ENCODE peak calls at places on chromosomes 13 and 19, in five cellular contexts. P, K, D, O and Z are unnamed samples.

GRCh38 chr19:18634612-18635290 is 2.1 kb upstream of the KLHL26 start:
- DNase-seq in D (no peak), K (no peak), P (no peak), O (peak), Z (peak)

GRCh38 chr13:37417042-37417441 is 181.5 kb downstream of the POSTN start:
- DNase-seq in D (no peak), P (no peak), K (no peak), O (no peak), Z (no peak)

GRCh38 chr19:4060621-4061177 is 6.0 kb downstream of the ZBTB7A start:
- DNase-seq in P (no peak), K (no peak), O (no peak), D (no peak), Z (no peak)

GRCh38 chr13:101325423-101325822 is 90.9 kb downstream of the NALCN start:
- DNase-seq in P (no peak), O (no peak), D (peak), K (no peak), Z (no peak)

GRCh38 chr13:68304287-68304893 is 1074.3 kb upstream of the PCDH9 start:
- DNase-seq in K (no peak), D (peak), O (peak), P (no peak), Z (peak)

GRCh38 chr19:28727133-28727834 is 485.7 kb downstream of the UQCRFS1 start:
- DNase-seq in K (peak), D (no peak), P (peak), O (peak), Z (no peak)

GRCh38 chr13:99135591-99135990 is 65.1 kb upstream of the UBAC2 start:
- DNase-seq in P (no peak), O (no peak), D (no peak), K (no peak), Z (no peak)

GRCh38 chr13:37708101-37708500 is 109.5 kb upstream of the POSTN start:
- DNase-seq in D (no peak), P (no peak), O (no peak), K (no peak), Z (no peak)

GRCh38 chr13:93286047-93286446 is 59.4 kb downstream of the GPC6 start:
- DNase-seq in O (no peak), P (no peak), D (no peak), K (no peak), Z (no peak)

GRCh38 chr19:51980116-51980736 is 6.4 kb downstream of the ZNF350 start:
- DNase-seq in P (no peak), O (peak), D (no peak), K (no peak), Z (no peak)

GRCh38 chr19:33646306-33646705 is 24.6 kb downstream of the CHST8 start:
- DNase-seq in D (no peak), P (no peak), O (no peak), K (no peak), Z (no peak)

GRCh38 chr19:47158879-47159509 is 28.4 kb downstream of the SAE1 start:
- DNase-seq in O (peak), P (no peak), D (no peak), K (no peak), Z (no peak)

GRCh38 chr19:54478677-54479266 is 5.7 kb upstream of the CDC42EP5 start:
- DNase-seq in D (peak), O (peak), P (no peak), K (no peak), Z (peak)

GRCh38 chr13:32309812-32310706 is 5.1 kb downstream of the ZAR1L start:
- DNase-seq in K (no peak), D (peak), P (no peak), O (peak), Z (peak)

GRCh38 chr13:110109910-110110309 is 197.0 kb downstream of the COL4A1 start:
- DNase-seq in P (no peak), D (no peak), O (peak), K (no peak), Z (no peak)

GRCh38 chr19:5466814-5467291 is 11.6 kb downstream of the ZNRF4 start:
- DNase-seq in P (no peak), O (peak), K (no peak), D (peak), Z (peak)

GRCh38 chr13:88086577-88086976 is 415.4 kb downstream of the SLITRK5 start:
- DNase-seq in K (no peak), P (no peak), D (no peak), O (no peak), Z (no peak)

GRCh38 chr13:27621366-27622101 is at the start of gene POLR1D:
- DNase-seq in O (peak), P (peak), K (peak), D (peak), Z (no peak)

GRCh38 chr19:41225238-41226052 is 6.4 kb downstream of the AXL start:
- DNase-seq in O (peak), P (no peak), K (peak), D (no peak), Z (no peak)

GRCh38 chr19:1042689-1043511 is 3.0 kb downstream of the ABCA7 start:
- DNase-seq in D (peak), P (no peak), K (no peak), O (no peak), Z (peak)

GRCh38 chr13:65401315-65401714 is 1828.8 kb downstream of the PCDH9 start:
- DNase-seq in O (no peak), K (no peak), D (no peak), P (no peak), Z (no peak)

GRCh38 chr13:27131202-27131623 is 40.4 kb downstream of the USP12 start:
- DNase-seq in K (peak), P (no peak), D (no peak), O (peak), Z (no peak)

GRCh38 chr13:109949395-109949794 is 163.0 kb upstream of the IRS2 start:
- DNase-seq in P (no peak), K (no peak), O (no peak), D (no peak), Z (no peak)

GRCh38 chr19:6639439-6639838 is 30.5 kb downstream of the TNFSF14 start:
- DNase-seq in O (no peak), D (no peak), P (no peak), K (no peak), Z (no peak)

GRCh38 chr13:71703145-71703544 is 163.9 kb downstream of the DACH1 start:
- DNase-seq in P (no peak), K (no peak), D (no peak), O (no peak), Z (no peak)

GRCh38 chr13:96032717-96033116 is 20.5 kb downstream of the UGGT2 start:
- DNase-seq in P (no peak), K (no peak), O (no peak), D (no peak), Z (no peak)

GRCh38 chr19:48918801-48919247 is 14.7 kb upstream of the DHDH start:
- DNase-seq in P (no peak), O (no peak), D (no peak), K (no peak), Z (no peak)

GRCh38 chr13:20306039-20306438 is 73.9 kb upstream of the GJB6 start:
- DNase-seq in P (no peak), D (no peak), K (no peak), O (no peak), Z (no peak)

GRCh38 chr13:97322740-97323342 is 100.7 kb downstream of the MBNL2 start:
- DNase-seq in D (no peak), K (no peak), P (no peak), O (no peak), Z (no peak)

GRCh38 chr19:38221919-38222828 is 1.8 kb downstream of the DPF1 start:
- DNase-seq in K (no peak), D (no peak), O (no peak), P (no peak), Z (no peak)

GRCh38 chr19:31562916-31563626 is 213.8 kb upstream of the TSHZ3 start:
- DNase-seq in K (no peak), P (no peak), D (no peak), O (no peak), Z (no peak)

GRCh38 chr13:32894589-32895001 is 121.6 kb upstream of the KL start:
- DNase-seq in O (peak), K (no peak), P (no peak), D (no peak), Z (no peak)

GRCh38 chr19:40612831-40613668 is 11.9 kb downstream of the LTBP4 start:
- DNase-seq in D (no peak), K (peak), P (no peak), O (no peak), Z (no peak)

GRCh38 chr13:94154362-94154761 is 325.1 kb downstream of the DCT start:
- DNase-seq in K (no peak), D (no peak), P (no peak), O (peak), Z (no peak)

GRCh38 chr13:74774252-74774651 is 640.0 kb upstream of the KLF12 start:
- DNase-seq in O (peak), D (no peak), P (no peak), K (no peak), Z (no peak)